ENCODE peak calls at places on chromosomes 5 and 9, in five cellular contexts. X, F, R, W and V are unnamed samples.

GRCh38 chr9:34502471-34503335 is 20.1 kb downstream of the ENHO start:
- DNase-seq in X (no peak), F (no peak), R (no peak), W (no peak), V (no peak)

GRCh38 chr9:129172816-129173215 is 5.2 kb downstream of the IER5L start:
- DNase-seq in X (no peak), F (no peak), R (no peak), W (no peak), V (no peak)

GRCh38 chr5:122183098-122183794 is 53.9 kb downstream of the ZNF474 start:
- DNase-seq in X (peak), F (no peak), R (peak), W (no peak), V (no peak)

GRCh38 chr9:98104445-98104881 is 14.6 kb downstream of the TRIM14 start:
- DNase-seq in X (no peak), F (peak), R (no peak), W (no peak), V (no peak)

GRCh38 chr9:95879591-95879990 is 4.1 kb downstream of the ERCC6L2 start:
- DNase-seq in X (no peak), F (no peak), R (no peak), W (no peak), V (no peak)

GRCh38 chr5:143016777-143017374 is 246.7 kb downstream of the ARHGAP26 start:
- DNase-seq in X (no peak), F (peak), R (no peak), W (no peak), V (no peak)

GRCh38 chr5:130141689-130142320 is 237.5 kb downstream of the CHSY3 start:
- DNase-seq in X (peak), F (peak), R (no peak), W (no peak), V (peak)

GRCh38 chr5:75668988-75669760 is 48.1 kb downstream of the POC5 start:
- DNase-seq in X (peak), F (peak), R (no peak), W (no peak), V (peak)

GRCh38 chr5:76544268-76544926 is 78.8 kb downstream of the F2RL2 start:
- DNase-seq in X (peak), F (no peak), R (no peak), W (no peak), V (peak)

GRCh38 chr5:6029811-6030271 is 348.5 kb downstream of the MED10 start:
- DNase-seq in X (no peak), F (no peak), R (no peak), W (no peak), V (no peak)

GRCh38 chr9:129307227-129307970 is 129.3 kb upstream of the IER5L start:
- DNase-seq in X (no peak), F (no peak), R (no peak), W (no peak), V (no peak)

GRCh38 chr5:160089549-160089948 is 29.7 kb downstream of the PWWP2A start:
- DNase-seq in X (no peak), F (no peak), R (no peak), W (no peak), V (no peak)

GRCh38 chr5:100838048-100838473 is 65.0 kb downstream of the ST8SIA4 start:
- DNase-seq in X (no peak), F (no peak), R (no peak), W (no peak), V (no peak)

GRCh38 chr9:92637331-92637730 is 32.6 kb downstream of the IPPK start:
- DNase-seq in X (no peak), F (no peak), R (no peak), W (no peak), V (no peak)

GRCh38 chr9:18438300-18438925 is 35.5 kb upstream of the ADAMTSL1 start:
- DNase-seq in X (no peak), F (no peak), R (no peak), W (no peak), V (no peak)

GRCh38 chr5:51968756-51969155 is 585.5 kb downstream of the ISL1 start:
- DNase-seq in X (no peak), F (no peak), R (no peak), W (no peak), V (no peak)

GRCh38 chr5:82635561-82636288 is 357.6 kb upstream of the RPS23 start:
- DNase-seq in X (peak), F (no peak), R (no peak), W (no peak), V (peak)

GRCh38 chr5:35003018-35003957 is 44.5 kb downstream of the AGXT2 start:
- DNase-seq in X (peak), F (peak), R (no peak), W (peak), V (peak)

GRCh38 chr9:129283290-129283691 is 105.2 kb upstream of the IER5L start:
- DNase-seq in X (no peak), F (no peak), R (no peak), W (no peak), V (no peak)

GRCh38 chr5:179115307-179115706 is 55.1 kb downstream of the ZNF354C start:
- DNase-seq in X (no peak), F (no peak), R (no peak), W (no peak), V (no peak)

GRCh38 chr5:39570418-39571027 is 145.7 kb upstream of the DAB2 start:
- DNase-seq in X (peak), F (no peak), R (no peak), W (no peak), V (peak)

GRCh38 chr5:118883396-118883795 is 105.0 kb downstream of the DTWD2 start:
- DNase-seq in X (no peak), F (no peak), R (no peak), W (no peak), V (no peak)

GRCh38 chr9:100445161-100445902 is 18.4 kb downstream of the MSANTD3 start:
- DNase-seq in X (no peak), F (no peak), R (no peak), W (no peak), V (no peak)